ENCODE peak calls at places on chromosomes 11 and 22, in ten cellular contexts. T is NB4, W is HFFc6, U is mucosa of descending colon, M is dorsolateral prefrontal cortex, K is mammary epithelial cell, G is body of pancreas, Y is MCF 10A, L is astrocyte of the spinal cord, C is GM20000. R is an unnamed sample.

GRCh38 chr22:26681395-26681821 is 24.0 kb downstream of the MIAT start:
- DNase-seq in K (no peak), G (no peak), L (peak), M (no peak), W (peak), Y (no peak), C (no peak), T (no peak), U (no peak), R (no peak)

GRCh38 chr22:36585841-36586240 is 56.9 kb upstream of the EIF3D start:
- DNase-seq in T (no peak), M (no peak), K (peak), G (no peak), Y (peak), L (no peak), C (no peak), W (peak), U (no peak), R (no peak)

GRCh38 chr11:94705419-94705818 is 62.7 kb upstream of the AMOTL1 start:
- DNase-seq in T (no peak), U (no peak), L (no peak), G (peak), C (no peak), M (no peak), W (no peak), Y (no peak), K (no peak), R (no peak)

GRCh38 chr11:60870276-60870675 is 2.9 kb downstream of the ZP1 start:
- DNase-seq in G (no peak), L (no peak), W (no peak), Y (no peak), M (no peak), C (no peak), T (no peak), U (no peak), K (no peak), R (no peak)

GRCh38 chr11:35812850-35813249 is 131.0 kb upstream of the LDLRAD3 start:
- DNase-seq in W (no peak), Y (no peak), M (no peak), L (no peak), K (no peak), C (no peak), T (no peak), U (no peak), G (peak), R (no peak)

GRCh38 chr11:125990244-125990643 is 44.4 kb downstream of the VSIG10L2 start:
- DNase-seq in T (no peak), W (peak), M (no peak), Y (peak), G (no peak), U (no peak), C (no peak), K (peak), L (peak), R (peak)

GRCh38 chr11:86509579-86509978 is 134.9 kb downstream of the CCDC81 start:
- DNase-seq in Y (no peak), U (no peak), T (no peak), W (no peak), L (no peak), C (no peak), K (no peak), M (no peak), G (no peak), R (no peak)

GRCh38 chr11:92324890-92325289 is 100.3 kb downstream of the FAT3 start:
- DNase-seq in G (no peak), U (no peak), M (no peak), C (no peak), Y (no peak), L (no peak), K (no peak), T (no peak), W (no peak), R (no peak)

GRCh38 chr11:93116641-93117577 is 80.9 kb downstream of the SLC36A4 start:
- DNase-seq in W (no peak), K (peak), Y (peak), L (no peak), M (no peak), U (peak), T (no peak), C (no peak), G (no peak), R (no peak)

GRCh38 chr11:74070713-74071506 is 62.0 kb upstream of the UCP3 start:
- DNase-seq in C (no peak), Y (no peak), W (no peak), K (no peak), T (no peak), G (no peak), U (no peak), M (no peak), L (peak), R (no peak)

GRCh38 chr11:128471138-128471661 is 116.2 kb downstream of the ETS1 start:
- DNase-seq in T (peak), C (peak), Y (no peak), G (no peak), L (no peak), U (no peak), M (no peak), K (no peak), W (no peak), R (no peak)

GRCh38 chr22:24305260-24305692 is 34.6 kb downstream of the SPECC1L start:
- DNase-seq in Y (no peak), W (peak), M (no peak), C (no peak), L (peak), G (no peak), K (peak), U (no peak), T (peak), R (no peak)

GRCh38 chr11:2928605-2929510 is at the start of gene PHLDA2:
- DNase-seq in M (peak), C (peak), K (peak), G (peak), L (peak), U (peak), T (peak), Y (peak), W (peak), R (no peak)

GRCh38 chr11:86671386-86672006 is 920 bp downstream of the ME3 start:
- DNase-seq in G (peak), W (no peak), U (peak), M (peak), K (no peak), C (no peak), L (peak), T (no peak), Y (no peak), R (no peak)

GRCh38 chr22:50699754-50700386 is 27.2 kb downstream of the SHANK3 start:
- DNase-seq in W (no peak), C (no peak), Y (no peak), K (no peak), U (peak), M (peak), L (no peak), G (no peak), T (no peak), R (no peak)

GRCh38 chr11:117795726-117796455 is 1.1 kb downstream of the DSCAML1 start:
- DNase-seq in Y (no peak), C (no peak), L (no peak), T (no peak), U (peak), W (no peak), G (no peak), M (no peak), K (no peak), R (no peak)

GRCh38 chr11:12105471-12105870 is 4.9 kb upstream of the MICAL2 start:
- DNase-seq in T (no peak), Y (no peak), W (no peak), L (no peak), C (no peak), G (no peak), U (no peak), K (no peak), M (no peak), R (no peak)

GRCh38 chr11:16418698-16419097 is 62.4 kb upstream of the SOX6 start:
- DNase-seq in T (no peak), K (peak), W (no peak), G (no peak), U (no peak), M (no peak), C (no peak), Y (no peak), L (no peak), R (no peak)

GRCh38 chr11:115226556-115226955 is 277.7 kb downstream of the CADM1 start:
- DNase-seq in L (peak), K (peak), C (no peak), G (no peak), U (no peak), T (no peak), W (no peak), Y (peak), M (no peak), R (peak)

GRCh38 chr22:46966846-46967245 is 204.4 kb downstream of the TBC1D22A start:
- DNase-seq in Y (no peak), L (no peak), T (no peak), C (no peak), W (no peak), K (no peak), G (no peak), U (no peak), M (no peak), R (no peak)

GRCh38 chr11:43788394-43788793 is 92.2 kb upstream of the ALKBH3 start:
- DNase-seq in M (no peak), Y (no peak), U (peak), K (no peak), T (peak), W (no peak), G (no peak), L (no peak), C (no peak), R (no peak)

GRCh38 chr22:37036655-37037377 is 14.7 kb upstream of the KCTD17 start:
- DNase-seq in Y (no peak), G (no peak), M (no peak), T (no peak), C (no peak), U (no peak), K (no peak), L (no peak), W (no peak), R (no peak)

GRCh38 chr22:38282397-38282796 is 9.6 kb upstream of the TMEM184B start:
- DNase-seq in W (no peak), M (no peak), C (no peak), K (no peak), U (no peak), L (no peak), G (no peak), Y (no peak), T (no peak), R (no peak)

GRCh38 chr11:62555464-62556092 is 9.0 kb upstream of the AHNAK start:
- DNase-seq in K (no peak), Y (peak), U (peak), G (no peak), C (peak), W (no peak), L (no peak), T (peak), M (no peak), R (no peak)

GRCh38 chr22:26921726-26922125 is 264.3 kb downstream of the MIAT start:
- DNase-seq in L (no peak), T (no peak), K (no peak), C (no peak), Y (no peak), U (no peak), G (no peak), M (no peak), W (no peak), R (no peak)

GRCh38 chr11:126927628-126928027 is 72.9 kb downstream of the KIRREL3 start:
- DNase-seq in C (no peak), T (no peak), L (no peak), G (no peak), Y (no peak), M (no peak), W (no peak), K (peak), U (no peak), R (no peak)

GRCh38 chr11:25566298-25567200 is 765.4 kb upstream of the ANO3 start:
- DNase-seq in L (no peak), M (no peak), W (no peak), C (no peak), G (no peak), Y (peak), U (no peak), K (peak), T (peak), R (no peak)

GRCh38 chr11:111911563-111912401 is at the start of gene CRYAB:
- DNase-seq in T (no peak), L (peak), K (peak), M (peak), W (peak), C (no peak), G (peak), Y (peak), U (peak), R (peak)

GRCh38 chr22:24950272-24950902 is 2.1 kb upstream of the KIAA1671 start:
- DNase-seq in U (no peak), Y (peak), G (no peak), L (no peak), T (no peak), W (no peak), K (peak), C (no peak), M (peak), R (no peak)

GRCh38 chr22:50016988-50017700 is 4.6 kb upstream of the IL17REL start:
- DNase-seq in W (no peak), L (no peak), T (no peak), M (no peak), K (no peak), G (no peak), Y (peak), U (no peak), C (peak), R (no peak)

GRCh38 chr11:61362542-61362875 is 335 bp downstream of the TMEM138 start:
- DNase-seq in K (no peak), W (peak), G (peak), M (no peak), T (peak), U (peak), C (peak), L (peak), Y (no peak), R (no peak)

GRCh38 chr11:46279393-46280099 is 2.1 kb downstream of the CREB3L1 start:
- DNase-seq in T (no peak), K (no peak), W (peak), G (peak), Y (no peak), L (peak), M (peak), C (no peak), U (peak), R (no peak)

GRCh38 chr22:30837531-30837930 is 131.0 kb downstream of the MORC2 start:
- DNase-seq in C (no peak), W (no peak), L (no peak), U (no peak), Y (peak), K (no peak), T (no peak), G (no peak), M (peak), R (no peak)

GRCh38 chr11:61270354-61271070 is 24.6 kb downstream of the VWCE start:
- DNase-seq in C (peak), G (no peak), W (peak), K (peak), Y (no peak), L (no peak), U (no peak), T (no peak), M (no peak), R (peak)

GRCh38 chr11:102469196-102469821 is 16.7 kb upstream of the TMEM123 start:
- DNase-seq in M (no peak), L (peak), T (no peak), Y (no peak), W (peak), G (no peak), K (no peak), C (no peak), U (no peak), R (no peak)

GRCh38 chr11:111846640-111847039 is 24.7 kb downstream of the ALG9 start:
- DNase-seq in U (no peak), G (no peak), K (no peak), W (peak), Y (peak), L (peak), M (no peak), C (no peak), T (peak), R (no peak)

GRCh38 chr11:81869337-81870065 is 864.2 kb downstream of the FAM181B start:
- DNase-seq in K (peak), Y (no peak), W (no peak), T (peak), L (peak), U (no peak), C (peak), M (no peak), G (no peak), R (peak)

GRCh38 chr11:18727499-18728236 is 1.7 kb upstream of the IGSF22 start:
- DNase-seq in U (no peak), W (no peak), K (no peak), L (peak), Y (peak), M (no peak), T (peak), G (peak), C (peak), R (no peak)

GRCh38 chr11:2202900-2203439 is 31.4 kb upstream of the TH start:
- DNase-seq in W (no peak), M (peak), L (no peak), Y (no peak), U (peak), T (no peak), C (no peak), G (no peak), K (no peak), R (no peak)

GRCh38 chr22:50720861-50721844 is 16.9 kb upstream of the ACR start:
- DNase-seq in W (no peak), Y (no peak), G (no peak), U (no peak), C (no peak), K (no peak), L (no peak), M (no peak), T (no peak), R (no peak)

DNA sequence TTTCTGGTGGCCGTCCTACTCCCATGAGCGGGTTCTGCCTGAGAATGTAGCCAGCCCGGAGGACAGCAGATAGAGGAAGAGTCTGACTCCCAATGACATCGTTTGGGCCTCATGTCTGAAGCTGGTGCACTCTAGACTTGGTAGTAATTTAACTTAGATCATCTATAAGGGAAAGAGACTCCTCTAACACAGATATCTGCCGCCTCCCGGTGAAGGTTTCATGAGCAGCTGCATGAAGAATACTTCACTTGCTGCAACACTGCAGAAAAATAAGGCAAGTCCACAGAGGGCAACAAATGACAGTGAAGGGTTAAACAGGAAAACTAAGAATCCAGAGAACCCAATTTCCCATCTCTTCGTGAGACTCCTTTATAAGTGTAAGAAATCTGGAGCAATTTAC is 5.9 kb upstream of the ARL2 start:
- DNase-seq in W (no peak), C (no peak), G (no peak), Y (no peak), T (peak), M (no peak), K (no peak), U (no peak), L (no peak), R (no peak)
- TF ChIP-seq CTCF in W (no peak), C (no peak), G (no peak), Y (no peak), T (no peak), M (no peak), K (peak), U (no peak), L (no peak), R (no peak)

GRCh38 chr22:34105461-34106062 is 185.3 kb upstream of the LARGE1 start:
- DNase-seq in M (peak), G (peak), Y (peak), T (peak), W (no peak), U (peak), K (peak), C (peak), L (no peak), R (no peak)
- TF ChIP-seq CTCF in M (peak), G (peak), Y (no peak), T (peak), W (peak), U (peak), K (peak), C (no peak), L (no peak), R (peak)

GRCh38 chr22:19576460-19577421 is 52.5 kb upstream of the CLDN5 start:
- DNase-seq in L (peak), Y (peak), G (no peak), T (peak), K (peak), U (no peak), M (no peak), W (peak), C (peak), R (no peak)
- TF ChIP-seq CTCF in L (no peak), Y (no peak), G (no peak), T (no peak), K (no peak), U (no peak), M (no peak), W (no peak), C (no peak), R (no peak)

DNA sequence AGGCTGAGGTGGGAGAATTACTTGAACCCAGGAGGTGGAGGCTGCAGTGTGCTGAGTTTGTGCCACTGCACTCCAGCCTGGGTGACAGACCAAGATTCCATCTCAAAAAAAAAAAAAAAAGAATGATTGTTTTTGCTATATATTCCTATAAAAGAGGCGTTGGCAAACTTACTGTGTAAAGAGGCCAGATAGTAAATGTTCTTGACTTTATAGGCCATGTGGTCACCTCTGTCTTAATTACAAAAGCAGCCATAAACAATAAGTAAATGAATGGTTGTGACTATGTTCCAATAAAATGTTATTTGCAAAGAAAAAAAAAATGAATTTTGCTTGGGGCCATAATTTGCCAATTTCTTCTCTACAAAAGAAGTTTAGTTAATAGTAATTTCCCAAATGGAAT is 12.3 kb downstream of the ATM start:
- DNase-seq in K (no peak), U (no peak), M (no peak), Y (no peak), G (no peak), T (no peak), W (no peak), C (no peak), L (no peak), R (no peak)
- TF ChIP-seq CTCF in K (no peak), U (no peak), M (no peak), Y (no peak), G (no peak), T (no peak), W (no peak), C (no peak), L (no peak), R (no peak)

GRCh38 chr22:44456661-44457412 is 41.2 kb downstream of the RTL6 start:
- DNase-seq in G (no peak), C (no peak), L (no peak), T (no peak), W (no peak), M (no peak), Y (no peak), K (no peak), U (no peak), R (no peak)

GRCh38 chr22:44455963-44456358 is 42.1 kb downstream of the RTL6 start:
- DNase-seq in Y (no peak), G (no peak), T (no peak), W (no peak), C (no peak), L (no peak), K (no peak), M (no peak), U (no peak), R (no peak)

GRCh38 chr22:44454113-44454769 is 43.8 kb downstream of the RTL6 start:
- DNase-seq in K (no peak), M (no peak), Y (no peak), L (no peak), T (no peak), G (peak), U (no peak), W (no peak), C (no peak), R (no peak)

GRCh38 chr22:44453441-44454112 is 44.5 kb downstream of the RTL6 start:
- DNase-seq in C (no peak), T (no peak), W (no peak), G (peak), Y (no peak), M (no peak), U (no peak), L (no peak), K (no peak), R (no peak)

GRCh38 chr22:44455151-44455962 is 42.7 kb downstream of the RTL6 start:
- DNase-seq in Y (peak), K (no peak), U (no peak), G (peak), M (no peak), L (no peak), C (peak), T (no peak), W (no peak), R (no peak)
- TF ChIP-seq CTCF in Y (no peak), K (no peak), U (no peak), G (no peak), M (no peak), L (no peak), C (no peak), T (no peak), W (no peak), R (no peak)

GRCh38 chr11:134452849-134453177 is 40.8 kb upstream of the B3GAT1 start:
- DNase-seq in U (no peak), M (no peak), G (no peak), L (no peak), C (no peak), Y (no peak), K (no peak), W (no peak), T (no peak), R (no peak)

GRCh38 chr11:134450186-134450585 is 38.1 kb upstream of the B3GAT1 start:
- DNase-seq in M (no peak), C (no peak), L (no peak), U (no peak), Y (no peak), K (no peak), G (no peak), W (no peak), T (no peak), R (no peak)

GRCh38 chr11:134447696-134448095 is 35.7 kb upstream of the B3GAT1 start:
- DNase-seq in K (no peak), M (no peak), T (no peak), L (no peak), U (no peak), W (no peak), G (no peak), Y (no peak), C (no peak), R (no peak)

GRCh38 chr11:134452026-134452848 is 40.2 kb upstream of the B3GAT1 start:
- DNase-seq in Y (no peak), L (no peak), G (no peak), W (no peak), C (no peak), U (no peak), K (no peak), T (no peak), M (peak), R (no peak)

GRCh38 chr11:134449713-134450112 is 37.7 kb upstream of the B3GAT1 start:
- DNase-seq in M (no peak), W (no peak), C (no peak), K (no peak), U (no peak), G (no peak), Y (no peak), L (no peak), T (no peak), R (no peak)
- TF ChIP-seq CTCF in M (no peak), W (no peak), C (no peak), K (no peak), U (no peak), G (no peak), Y (no peak), L (no peak), T (no peak), R (no peak)

R was measured in kidney epithelial cell.